ENCODE peak calls at places on chromosome 10, in five cellular contexts. C is SK-N-SH, I is suprapubic skin, V is transverse colon, M is A549. B is an unnamed sample.

GRCh38 chr10:59366310-59366709 is 4.0 kb upstream of the FAM13C start:
- DNase-seq in C (no peak), V (no peak), M (no peak), I (no peak), B (no peak)

GRCh38 chr10:132696728-132697567 is 89.0 kb downstream of the NKX6-2 start:
- DNase-seq in V (no peak), C (no peak), I (peak; percentile 38), M (no peak), B (peak; percentile 62)

GRCh38 chr10:5666324-5667220 is at the start of gene ASB13:
- DNase-seq in V (peak; percentile 80), C (peak; percentile 93), I (no peak), M (peak; percentile 68), B (peak; percentile 82)

GRCh38 chr10:87696922-87697714 is 37.4 kb downstream of the PAPSS2 start:
- DNase-seq in C (no peak), V (peak; percentile 41), M (no peak), I (no peak), B (no peak)

GRCh38 chr10:57654856-57655255 is 612.8 kb downstream of the IPMK start:
- DNase-seq in M (no peak), I (no peak), C (no peak), V (no peak), B (no peak)

GRCh38 chr10:104038958-104039752 is 46.5 kb downstream of the COL17A1 start:
- DNase-seq in M (no peak), I (no peak), C (no peak), V (no peak), B (no peak)

GRCh38 chr10:119205926-119206602 is 1.3 kb upstream of the GRK5 start:
- DNase-seq in M (peak; percentile 64), I (no peak), V (peak; percentile 77), C (peak; percentile 47), B (peak; percentile 87)

GRCh38 chr10:118259288-118259906 is 82.7 kb downstream of the FAM204A start:
- DNase-seq in V (peak; percentile 47), M (peak; percentile 27), I (no peak), C (peak; percentile 47), B (no peak)

GRCh38 chr10:6351540-6351939 is 148.8 kb downstream of the PFKFB3 start:
- DNase-seq in M (no peak), I (no peak), V (no peak), C (no peak), B (no peak)

GRCh38 chr10:104045151-104046089 is 40.3 kb downstream of the COL17A1 start:
- DNase-seq in C (peak; percentile 74), V (no peak), M (peak; percentile 86), I (no peak), B (no peak)

GRCh38 chr10:45353176-45353575 is 20.8 kb upstream of the ALOX5 start:
- DNase-seq in I (no peak), C (no peak), M (no peak), V (no peak), B (no peak)

GRCh38 chr10:130360826-130361311 is 224.7 kb downstream of the GLRX3 start:
- DNase-seq in V (no peak), C (peak; percentile 84), M (no peak), I (no peak), B (peak; percentile 52)

GRCh38 chr10:43259981-43260761 is 6.7 kb downstream of the RASGEF1A start:
- DNase-seq in C (peak; percentile 76), I (no peak), M (no peak), V (no peak), B (peak; percentile 64)

GRCh38 chr10:76723781-76724336 is 913.7 kb downstream of the KCNMA1 start:
- DNase-seq in V (no peak), C (no peak), I (no peak), M (no peak), B (no peak)

GRCh38 chr10:16843252-16843870 is 26.1 kb upstream of the RSU1 start:
- DNase-seq in M (peak; percentile 28), I (no peak), C (peak; percentile 34), V (no peak), B (no peak)

GRCh38 chr10:121426307-121426706 is 171.9 kb downstream of the FGFR2 start:
- DNase-seq in I (no peak), M (peak; percentile 18), V (no peak), C (no peak), B (no peak)

GRCh38 chr10:96292971-96293909 is 11.0 kb upstream of the DNTT start:
- DNase-seq in M (peak; percentile 35), C (peak; percentile 36), V (peak; percentile 35), I (no peak), B (no peak)

GRCh38 chr10:26881600-26882331 is 21.0 kb upstream of the ABI1 start:
- DNase-seq in V (no peak), I (no peak), M (peak; percentile 55), C (peak; percentile 58), B (no peak)

GRCh38 chr10:129853236-129853946 is 110.7 kb downstream of the EBF3 start:
- DNase-seq in C (peak; percentile 48), M (peak; percentile 48), I (no peak), V (no peak), B (no peak)

GRCh38 chr10:35259769-35260397 is 76.4 kb upstream of the CCNY start:
- DNase-seq in C (no peak), I (no peak), M (peak; percentile 58), V (no peak), B (no peak)

DNA sequence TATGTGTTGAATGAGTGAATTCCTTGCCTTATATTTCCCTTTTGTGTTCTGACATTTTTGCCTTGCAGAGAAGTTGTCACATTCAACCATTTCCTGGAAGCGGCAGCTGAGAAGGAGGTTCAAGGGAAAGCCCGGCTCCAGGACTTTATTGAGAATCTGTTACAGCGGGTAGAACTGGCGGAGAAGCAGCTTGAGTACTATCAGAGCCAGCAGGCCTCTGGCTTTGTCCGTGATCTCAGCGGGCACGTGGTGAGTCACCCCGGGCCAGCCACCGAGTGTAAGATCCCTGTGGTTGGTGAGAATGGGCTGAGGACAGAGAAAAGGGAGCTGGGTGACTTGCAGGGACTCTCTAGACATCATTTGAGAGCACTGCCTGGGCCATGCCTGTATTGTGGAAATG is 14.2 kb downstream of the ZNF365 start:
- DNase-seq in C (no peak), M (no peak), I (no peak), V (no peak), B (no peak)
- TF ChIP-seq EP300 in C (no peak), M (no peak), I (no peak), V (no peak), B (no peak)

DNA sequence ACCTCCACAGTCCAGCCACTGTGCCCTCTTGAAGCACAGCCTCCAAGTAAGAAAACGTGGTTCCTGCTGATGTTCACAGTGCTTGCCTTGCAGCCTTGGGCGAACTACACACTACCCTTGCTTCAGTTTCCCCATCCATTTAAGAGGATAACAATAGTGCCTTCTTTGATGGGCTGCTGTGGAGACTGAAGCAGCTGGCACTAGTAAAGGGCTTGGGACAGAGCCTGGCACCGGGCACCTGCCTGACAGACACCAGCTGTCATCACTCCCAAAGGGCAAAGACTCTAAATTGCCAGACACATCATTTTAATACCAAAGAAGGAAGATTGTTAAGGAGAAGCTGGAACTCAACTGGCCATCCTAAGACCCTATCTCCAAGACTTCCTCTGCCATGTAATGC is 3.1 kb upstream of the C10orf90 start:
- DNase-seq in C (no peak), V (no peak), M (no peak), I (no peak), B (no peak)
- TF ChIP-seq EP300 in C (no peak), V (no peak), M (no peak), I (no peak), B (no peak)

DNA sequence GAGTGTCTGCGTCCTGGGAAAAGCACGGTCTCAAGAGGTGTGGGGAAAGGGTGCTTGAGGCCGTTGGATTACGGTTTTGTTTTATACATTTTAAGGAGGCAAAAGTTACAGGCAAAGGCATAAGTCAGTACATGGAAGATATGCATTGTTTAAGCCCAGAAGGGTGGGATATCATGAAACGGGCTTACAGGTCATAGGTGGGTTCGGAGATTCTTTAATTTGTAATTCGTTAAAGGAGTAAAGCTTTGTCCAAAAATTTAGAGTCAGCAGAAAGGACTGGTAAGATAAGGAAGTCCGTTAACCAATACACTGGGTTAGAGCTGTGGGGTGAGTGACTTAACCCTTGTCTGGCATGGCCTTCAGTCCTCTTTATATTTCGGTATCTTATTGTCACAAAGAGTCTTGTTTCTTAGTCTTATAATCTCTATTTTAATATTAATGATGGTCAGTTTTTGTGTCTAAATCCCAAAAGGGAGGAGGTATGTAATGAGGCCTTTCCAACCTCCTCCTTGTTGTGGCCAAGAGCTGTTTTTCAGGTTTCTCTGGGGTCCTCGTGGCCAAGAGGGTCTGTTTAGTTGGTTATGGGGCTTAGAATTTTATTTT is 12.7 kb downstream of the TSPAN14 start:
- DNase-seq in V (no peak), C (no peak), M (no peak), I (no peak), B (no peak)
- TF ChIP-seq EP300 in V (no peak), C (no peak), M (no peak), I (no peak), B (no peak)

GRCh38 chr10:48469516-48470020 is 135.3 kb downstream of the ARHGAP22 start:
- DNase-seq in M (no peak), I (no peak), V (no peak), C (peak; percentile 58), B (no peak)

GRCh38 chr10:48468130-48468790 is 136.6 kb downstream of the ARHGAP22 start:
- DNase-seq in C (no peak), M (no peak), I (no peak), V (no peak), B (no peak)

GRCh38 chr10:48468866-48469511 is 135.9 kb downstream of the ARHGAP22 start:
- DNase-seq in M (no peak), V (no peak), I (peak; percentile 46), C (no peak), B (peak; percentile 48)

GRCh38 chr10:48470893-48471805 is 133.7 kb downstream of the ARHGAP22 start:
- DNase-seq in V (no peak), C (no peak), M (no peak), I (peak; percentile 44), B (peak; percentile 42)

DNA sequence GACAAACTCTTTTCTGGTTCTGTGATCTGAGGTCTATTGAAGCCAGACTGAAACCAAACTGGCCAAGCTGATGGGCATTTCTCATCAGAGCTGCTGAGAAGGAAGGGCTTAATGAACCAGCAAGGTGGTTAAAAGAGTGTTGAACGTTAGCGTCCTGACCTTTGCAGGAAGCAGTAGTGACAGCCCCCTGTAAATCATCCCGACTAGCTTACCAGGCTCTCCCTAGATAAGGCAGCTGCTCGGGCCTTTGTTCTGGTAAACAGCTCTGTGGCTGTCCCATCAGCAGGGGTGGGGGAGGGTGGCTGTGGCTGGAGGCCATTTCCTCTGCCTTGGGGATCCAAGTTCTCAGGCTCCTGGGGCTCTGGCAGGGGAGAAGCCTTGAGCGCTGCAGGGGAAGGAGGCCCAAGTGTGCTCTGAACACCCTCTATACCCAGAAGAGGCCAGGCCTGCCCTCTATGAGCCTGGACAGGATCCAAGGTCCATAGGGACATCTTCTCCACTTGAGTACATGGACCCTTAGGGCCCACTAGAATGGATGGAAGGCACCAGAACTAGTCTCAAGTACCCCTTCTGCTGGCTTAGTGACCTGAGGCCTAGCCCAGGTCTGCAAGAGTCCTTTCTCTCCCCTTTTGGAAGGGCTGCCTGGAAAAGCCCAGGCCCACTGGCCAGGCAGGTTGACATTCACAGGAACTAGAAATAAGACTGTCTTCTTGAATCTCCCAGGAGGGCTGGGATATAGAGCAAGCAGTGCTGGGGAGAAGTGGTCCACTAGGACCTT is 134.6 kb downstream of the ARHGAP22 start:
- DNase-seq in C (peak; percentile 59), I (peak; percentile 26), V (no peak), M (no peak), B (no peak)
- TF ChIP-seq EP300 in C (peak; percentile 42), I (no peak), V (no peak), M (no peak), B (no peak)

B was measured in sigmoid colon.